ENCODE peak calls at places on chromosome 22, in seven cellular contexts. One of them, this sample, is unnamed. For H3K36me3, the result is how much of the 10 kb centered on the place peaks cover.

GRCh38 chr22:28792491-28793383 is 7.6 kb downstream of the XBP1 start:
- DNase-seq in gastrocnemius medialis: no peak
- DNase-seq in tibial nerve: no peak
- DNase-seq in SJCRH30: no peak
- DNase-seq in neural progenitor cell: no peak
- DNase-seq in lower lobe of right lung: no peak
- DNase-seq in IMR-90: no peak
- DNase-seq in this sample: no peak

GRCh38 chr22:33062402-33062801 is 4.2 kb upstream of the SYN3 start:
- DNase-seq in gastrocnemius medialis: no peak
- DNase-seq in tibial nerve: no peak
- DNase-seq in SJCRH30: no peak
- DNase-seq in neural progenitor cell: no peak
- DNase-seq in lower lobe of right lung: no peak
- DNase-seq in IMR-90: no peak
- DNase-seq in this sample: no peak

GRCh38 chr22:46935506-46936377 is 173.3 kb downstream of the TBC1D22A start:
- DNase-seq in gastrocnemius medialis: peak
- DNase-seq in tibial nerve: no peak
- DNase-seq in SJCRH30: no peak
- DNase-seq in neural progenitor cell: no peak
- DNase-seq in lower lobe of right lung: peak
- DNase-seq in IMR-90: no peak
- DNase-seq in this sample: no peak

GRCh38 chr22:33579448-33580093 is 340.7 kb downstream of the LARGE1 start:
- DNase-seq in gastrocnemius medialis: peak
- DNase-seq in tibial nerve: peak
- DNase-seq in SJCRH30: peak
- DNase-seq in neural progenitor cell: peak
- DNase-seq in lower lobe of right lung: no peak
- DNase-seq in IMR-90: peak
- DNase-seq in this sample: peak

GRCh38 chr22:43343262-43343988 is at the start of gene SCUBE1:
- DNase-seq in gastrocnemius medialis: peak
- DNase-seq in tibial nerve: peak
- DNase-seq in SJCRH30: peak
- DNase-seq in neural progenitor cell: peak
- DNase-seq in lower lobe of right lung: peak
- DNase-seq in IMR-90: no peak
- DNase-seq in this sample: peak

GRCh38 chr22:39518996-39519680 is 1.2 kb upstream of the ATF4 start:
- DNase-seq in gastrocnemius medialis: no peak
- DNase-seq in tibial nerve: no peak
- DNase-seq in SJCRH30: peak
- DNase-seq in neural progenitor cell: peak
- DNase-seq in lower lobe of right lung: peak
- DNase-seq in IMR-90: peak
- DNase-seq in this sample: peak

GRCh38 chr22:45720875-45721378 is 49.3 kb downstream of the ATXN10 start:
- DNase-seq in gastrocnemius medialis: no peak
- DNase-seq in tibial nerve: no peak
- DNase-seq in SJCRH30: no peak
- DNase-seq in neural progenitor cell: no peak
- DNase-seq in lower lobe of right lung: no peak
- DNase-seq in IMR-90: no peak
- DNase-seq in this sample: no peak

GRCh38 chr22:21762712-21763581 is 27.4 kb upstream of the YPEL1 start:
- DNase-seq in gastrocnemius medialis: no peak
- DNase-seq in tibial nerve: no peak
- DNase-seq in SJCRH30: no peak
- DNase-seq in neural progenitor cell: no peak
- DNase-seq in lower lobe of right lung: no peak
- DNase-seq in IMR-90: no peak
- DNase-seq in this sample: no peak

GRCh38 chr22:44495629-44496028 is 2.4 kb downstream of the RTL6 start:
- DNase-seq in gastrocnemius medialis: no peak
- DNase-seq in tibial nerve: no peak
- DNase-seq in SJCRH30: no peak
- DNase-seq in neural progenitor cell: no peak
- DNase-seq in lower lobe of right lung: no peak
- DNase-seq in IMR-90: no peak
- DNase-seq in this sample: no peak

GRCh38 chr22:40620464-40621046 is 16.0 kb downstream of the MRTFA start:
- DNase-seq in gastrocnemius medialis: no peak
- DNase-seq in tibial nerve: no peak
- DNase-seq in SJCRH30: no peak
- DNase-seq in neural progenitor cell: no peak
- DNase-seq in lower lobe of right lung: no peak
- DNase-seq in IMR-90: peak
- DNase-seq in this sample: no peak

GRCh38 chr22:17751596-17751995 is 22.7 kb downstream of the BID start:
- DNase-seq in gastrocnemius medialis: no peak
- DNase-seq in tibial nerve: no peak
- DNase-seq in SJCRH30: no peak
- DNase-seq in neural progenitor cell: no peak
- DNase-seq in lower lobe of right lung: no peak
- DNase-seq in IMR-90: no peak
- DNase-seq in this sample: no peak

GRCh38 chr22:36017661-36018091 is 10.9 kb downstream of the RBFOX2 start:
- DNase-seq in gastrocnemius medialis: no peak
- DNase-seq in tibial nerve: no peak
- DNase-seq in SJCRH30: no peak
- DNase-seq in neural progenitor cell: no peak
- DNase-seq in lower lobe of right lung: no peak
- DNase-seq in IMR-90: no peak
- DNase-seq in this sample: no peak

GRCh38 chr22:36425977-36426523 is 38.3 kb upstream of the MYH9 start:
- DNase-seq in gastrocnemius medialis: peak
- DNase-seq in tibial nerve: no peak
- DNase-seq in SJCRH30: peak
- DNase-seq in neural progenitor cell: peak
- DNase-seq in lower lobe of right lung: peak
- DNase-seq in IMR-90: peak
- DNase-seq in this sample: peak

GRCh38 chr22:46957521-46957920 is 195.1 kb downstream of the TBC1D22A start:
- DNase-seq in gastrocnemius medialis: no peak
- DNase-seq in tibial nerve: no peak
- DNase-seq in SJCRH30: no peak
- DNase-seq in neural progenitor cell: no peak
- DNase-seq in lower lobe of right lung: no peak
- DNase-seq in IMR-90: no peak
- DNase-seq in this sample: no peak

GRCh38 chr22:16960884-16961249 is 47.2 kb downstream of the GAB4 start:
- DNase-seq in gastrocnemius medialis: no peak
- DNase-seq in tibial nerve: no peak
- DNase-seq in SJCRH30: no peak
- DNase-seq in neural progenitor cell: no peak
- DNase-seq in lower lobe of right lung: no peak
- DNase-seq in IMR-90: no peak
- DNase-seq in this sample: no peak

GRCh38 chr22:29306830-29307657 is 594 bp downstream of the GAS2L1 start:
- DNase-seq in gastrocnemius medialis: peak
- DNase-seq in tibial nerve: peak
- DNase-seq in SJCRH30: peak
- DNase-seq in neural progenitor cell: peak
- DNase-seq in lower lobe of right lung: peak
- DNase-seq in IMR-90: peak
- DNase-seq in this sample: peak

GRCh38 chr22:33274214-33274828 is 216.1 kb upstream of the SYN3 start:
- DNase-seq in gastrocnemius medialis: no peak
- DNase-seq in tibial nerve: no peak
- DNase-seq in SJCRH30: peak
- DNase-seq in neural progenitor cell: peak
- DNase-seq in lower lobe of right lung: no peak
- DNase-seq in IMR-90: no peak
- DNase-seq in this sample: peak

GRCh38 chr22:46433318-46433717 is 97.8 kb downstream of the TRMU start:
- DNase-seq in gastrocnemius medialis: no peak
- DNase-seq in tibial nerve: no peak
- DNase-seq in SJCRH30: no peak
- DNase-seq in neural progenitor cell: no peak
- DNase-seq in lower lobe of right lung: no peak
- DNase-seq in IMR-90: no peak
- DNase-seq in this sample: no peak

GRCh38 chr22:17700778-17701177 is 62.2 kb downstream of the BCL2L13 start:
- DNase-seq in gastrocnemius medialis: no peak
- DNase-seq in tibial nerve: no peak
- DNase-seq in SJCRH30: no peak
- DNase-seq in neural progenitor cell: no peak
- DNase-seq in lower lobe of right lung: no peak
- DNase-seq in IMR-90: no peak
- DNase-seq in this sample: no peak

DNA sequence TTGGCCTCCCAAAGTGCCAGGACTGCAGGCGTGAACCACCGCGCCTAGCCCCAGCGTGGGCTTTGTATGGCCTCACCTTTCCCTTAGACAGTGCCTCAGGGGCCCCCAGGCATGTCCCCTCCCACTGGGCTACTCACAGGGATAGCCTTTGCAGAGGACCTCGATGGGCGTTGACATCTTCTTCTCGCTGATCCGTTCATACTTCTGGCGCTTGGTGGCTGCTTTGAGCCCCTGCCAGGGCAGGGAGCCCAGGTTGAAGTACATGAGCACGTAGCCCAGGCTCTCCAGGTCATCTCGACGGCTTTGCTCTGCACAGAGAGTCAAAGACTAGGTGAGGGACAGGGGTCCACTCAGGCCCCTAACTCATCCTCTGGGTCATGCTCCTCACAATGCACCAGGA is 17.5 kb downstream of the CSNK1E start:
- DNase-seq in gastrocnemius medialis: no peak
- DNase-seq in tibial nerve: no peak
- DNase-seq in SJCRH30: no peak
- DNase-seq in neural progenitor cell: no peak
- DNase-seq in lower lobe of right lung: no peak
- DNase-seq in IMR-90: no peak
- DNase-seq in this sample: no peak
- H3K36me3 ChIP-seq in gastrocnemius medialis: half or more
- H3K36me3 ChIP-seq in tibial nerve: half or more
- H3K36me3 ChIP-seq in SJCRH30: half or more
- H3K36me3 ChIP-seq in neural progenitor cell: under half
- H3K36me3 ChIP-seq in lower lobe of right lung: half or more
- H3K36me3 ChIP-seq in IMR-90: half or more
- H3K36me3 ChIP-seq in this sample: half or more

GRCh38 chr22:27650572-27650971 is 151.0 kb downstream of the MN1 start:
- DNase-seq in gastrocnemius medialis: peak
- DNase-seq in tibial nerve: no peak
- DNase-seq in SJCRH30: peak
- DNase-seq in neural progenitor cell: no peak
- DNase-seq in lower lobe of right lung: no peak
- DNase-seq in IMR-90: no peak
- DNase-seq in this sample: no peak
- H3K27ac ChIP-seq in gastrocnemius medialis: peak
- H3K27ac ChIP-seq in tibial nerve: no peak
- H3K27ac ChIP-seq in SJCRH30: peak
- H3K27ac ChIP-seq in neural progenitor cell: no peak
- H3K27ac ChIP-seq in lower lobe of right lung: no peak
- H3K27ac ChIP-seq in IMR-90: no peak
- H3K27ac ChIP-seq in this sample: no peak

GRCh38 chr22:50445071-50445879 is 29.6 kb downstream of the SBF1 start:
- DNase-seq in gastrocnemius medialis: no peak
- DNase-seq in tibial nerve: no peak
- DNase-seq in SJCRH30: no peak
- DNase-seq in neural progenitor cell: no peak
- DNase-seq in lower lobe of right lung: peak
- DNase-seq in IMR-90: no peak
- DNase-seq in this sample: no peak

GRCh38 chr22:50443202-50443601 is 31.6 kb downstream of the SBF1 start:
- DNase-seq in gastrocnemius medialis: no peak
- DNase-seq in tibial nerve: no peak
- DNase-seq in SJCRH30: no peak
- DNase-seq in neural progenitor cell: no peak
- DNase-seq in lower lobe of right lung: no peak
- DNase-seq in IMR-90: no peak
- DNase-seq in this sample: no peak

GRCh38 chr22:50443801-50444625 is 30.8 kb downstream of the SBF1 start:
- DNase-seq in gastrocnemius medialis: no peak
- DNase-seq in tibial nerve: no peak
- DNase-seq in SJCRH30: no peak
- DNase-seq in neural progenitor cell: no peak
- DNase-seq in lower lobe of right lung: no peak
- DNase-seq in IMR-90: no peak
- DNase-seq in this sample: no peak

GRCh38 chr22:50445880-50446707 is 28.7 kb downstream of the SBF1 start:
- DNase-seq in gastrocnemius medialis: no peak
- DNase-seq in tibial nerve: no peak
- DNase-seq in SJCRH30: no peak
- DNase-seq in neural progenitor cell: no peak
- DNase-seq in lower lobe of right lung: no peak
- DNase-seq in IMR-90: no peak
- DNase-seq in this sample: no peak

GRCh38 chr22:50444663-50445062 is 30.2 kb downstream of the SBF1 start:
- DNase-seq in gastrocnemius medialis: no peak
- DNase-seq in tibial nerve: no peak
- DNase-seq in SJCRH30: no peak
- DNase-seq in neural progenitor cell: no peak
- DNase-seq in lower lobe of right lung: peak
- DNase-seq in IMR-90: peak
- DNase-seq in this sample: peak
- H3K36me3 ChIP-seq in gastrocnemius medialis: under half
- H3K36me3 ChIP-seq in tibial nerve: under half
- H3K36me3 ChIP-seq in SJCRH30: half or more
- H3K36me3 ChIP-seq in neural progenitor cell: under half
- H3K36me3 ChIP-seq in lower lobe of right lung: half or more
- H3K36me3 ChIP-seq in IMR-90: half or more
- H3K36me3 ChIP-seq in this sample: under half

GRCh38 chr22:24128024-24128423 is 53.3 kb upstream of the SUSD2 start:
- DNase-seq in gastrocnemius medialis: no peak
- DNase-seq in tibial nerve: no peak
- DNase-seq in SJCRH30: no peak
- DNase-seq in neural progenitor cell: no peak
- DNase-seq in lower lobe of right lung: no peak
- DNase-seq in IMR-90: no peak
- DNase-seq in this sample: no peak

GRCh38 chr22:24129980-24130379 is 51.3 kb upstream of the SUSD2 start:
- DNase-seq in gastrocnemius medialis: no peak
- DNase-seq in tibial nerve: no peak
- DNase-seq in SJCRH30: no peak
- DNase-seq in neural progenitor cell: no peak
- DNase-seq in lower lobe of right lung: peak
- DNase-seq in IMR-90: no peak
- DNase-seq in this sample: no peak

GRCh38 chr22:24133187-24133965 is 47.9 kb upstream of the SUSD2 start:
- DNase-seq in gastrocnemius medialis: no peak
- DNase-seq in tibial nerve: no peak
- DNase-seq in SJCRH30: no peak
- DNase-seq in neural progenitor cell: no peak
- DNase-seq in lower lobe of right lung: peak
- DNase-seq in IMR-90: peak
- DNase-seq in this sample: peak

GRCh38 chr22:24125942-24126341 is 55.3 kb upstream of the SUSD2 start:
- DNase-seq in gastrocnemius medialis: no peak
- DNase-seq in tibial nerve: no peak
- DNase-seq in SJCRH30: no peak
- DNase-seq in neural progenitor cell: no peak
- DNase-seq in lower lobe of right lung: no peak
- DNase-seq in IMR-90: no peak
- DNase-seq in this sample: no peak

GRCh38 chr22:24128631-24129601 is 52.4 kb upstream of the SUSD2 start:
- DNase-seq in gastrocnemius medialis: no peak
- DNase-seq in tibial nerve: no peak
- DNase-seq in SJCRH30: no peak
- DNase-seq in neural progenitor cell: no peak
- DNase-seq in lower lobe of right lung: peak
- DNase-seq in IMR-90: no peak
- DNase-seq in this sample: no peak
- H3K27ac ChIP-seq in gastrocnemius medialis: no peak
- H3K27ac ChIP-seq in tibial nerve: no peak
- H3K27ac ChIP-seq in SJCRH30: no peak
- H3K27ac ChIP-seq in neural progenitor cell: no peak
- H3K27ac ChIP-seq in lower lobe of right lung: peak
- H3K27ac ChIP-seq in IMR-90: no peak
- H3K27ac ChIP-seq in this sample: no peak

This sample was measured in cardiac muscle cell.